ENCODE peak calls at places on chromosomes 16 and 17, in four cellular contexts. A is IMR-90, U is H1, Y is mesendoderm. H is an unnamed sample.

GRCh38 chr17:77304746-77305473 is 164.1 kb downstream of the SEC14L1 start:
- DNase-seq in Y (no peak), A (no peak), U (no peak), H (no peak)

GRCh38 chr16:1158456-1159324 is 5.8 kb downstream of the CACNA1H start:
- DNase-seq in Y (no peak), U (no peak), A (peak), H (no peak)

GRCh38 chr17:74670329-74670728 is 42.4 kb downstream of the CD300LF start:
- DNase-seq in A (no peak), Y (no peak), U (no peak), H (no peak)

GRCh38 chr16:1823821-1824220 is 2.8 kb downstream of the HAGH start:
- DNase-seq in U (no peak), A (peak), Y (peak), H (peak)

GRCh38 chr17:50603340-50603739 is 31.3 kb upstream of the ABCC3 start:
- DNase-seq in A (no peak), Y (peak), U (no peak), H (peak)

GRCh38 chr16:89749637-89750036 is 28.3 kb downstream of the ZNF276 start:
- DNase-seq in A (no peak), U (no peak), Y (no peak), H (no peak)

GRCh38 chr16:12231666-12232065 is 255.1 kb downstream of the SNX29 start:
- DNase-seq in U (no peak), Y (no peak), A (peak), H (no peak)

GRCh38 chr16:4882261-4882632 is 35.0 kb downstream of the UBN1 start:
- DNase-seq in U (no peak), A (peak), Y (no peak), H (no peak)

GRCh38 chr16:82700541-82701240 is 73.9 kb downstream of the CDH13 start:
- DNase-seq in Y (no peak), A (peak), U (no peak), H (no peak)

GRCh38 chr17:79992657-79993389 is 42.8 kb downstream of the TBC1D16 start:
- DNase-seq in A (no peak), U (no peak), Y (peak), H (no peak)

GRCh38 chr16:84819644-84820304 is at the start of gene CRISPLD2:
- DNase-seq in U (peak), Y (peak), A (peak), H (peak)

GRCh38 chr16:57071840-57072541 is 20.4 kb upstream of the CPNE2 start:
- DNase-seq in U (no peak), A (peak), Y (no peak), H (no peak)

GRCh38 chr16:2897110-2897509 is 14.1 kb downstream of the FLYWCH2 start:
- DNase-seq in A (peak), Y (no peak), U (no peak), H (no peak)

GRCh38 chr17:1188812-1189211 is 9.0 kb upstream of the ABR start:
- DNase-seq in A (peak), Y (no peak), U (no peak), H (no peak)

GRCh38 chr17:74307984-74308773 is 17.8 kb upstream of the KIF19 start:
- DNase-seq in Y (no peak), A (no peak), U (no peak), H (no peak)

GRCh38 chr16:31874354-31875111 is 926 bp downstream of the ZNF267 start:
- DNase-seq in A (peak), U (no peak), Y (no peak), H (no peak)

GRCh38 chr17:79993390-79994221 is 42.1 kb downstream of the TBC1D16 start:
- DNase-seq in U (peak), A (peak), Y (peak), H (peak)

GRCh38 chr17:55842405-55843158 is 91.7 kb downstream of the PCTP start:
- DNase-seq in A (no peak), U (no peak), Y (no peak), H (no peak)

GRCh38 chr17:44664867-44665266 is 8.6 kb downstream of the MEIOC start:
- DNase-seq in A (no peak), Y (no peak), U (no peak), H (no peak)

GRCh38 chr16:49470550-49470949 is 96.9 kb downstream of the C16orf78 start:
- DNase-seq in Y (no peak), U (no peak), A (no peak), H (peak)

GRCh38 chr16:11326737-11327276 is 18.5 kb upstream of the RMI2 start:
- DNase-seq in Y (no peak), A (no peak), U (no peak), H (no peak)

GRCh38 chr16:49455181-49455990 is 81.8 kb downstream of the C16orf78 start:
- DNase-seq in U (no peak), Y (no peak), A (no peak), H (peak)

GRCh38 chr17:76153640-76154039 is 12.6 kb upstream of the FOXJ1 start:
- DNase-seq in A (peak), Y (peak), U (no peak), H (peak)

GRCh38 chr16:17423195-17423594 is 47.6 kb downstream of the XYLT1 start:
- DNase-seq in Y (peak), A (no peak), U (peak), H (peak)

GRCh38 chr17:17028059-17028877 is 14.0 kb upstream of the MPRIP start:
- DNase-seq in Y (peak), A (peak), U (peak), H (peak)
- H3K4me2 ChIP-seq in Y (no peak), A (no peak), U (peak), H (no peak)

GRCh38 chr16:61797296-61797695 is 238.9 kb downstream of the CDH8 start:
- DNase-seq in A (no peak), U (no peak), Y (no peak), H (no peak)

GRCh38 chr16:61797960-61798359 is 238.3 kb downstream of the CDH8 start:
- DNase-seq in Y (no peak), U (no peak), A (no peak), H (no peak)

DNA sequence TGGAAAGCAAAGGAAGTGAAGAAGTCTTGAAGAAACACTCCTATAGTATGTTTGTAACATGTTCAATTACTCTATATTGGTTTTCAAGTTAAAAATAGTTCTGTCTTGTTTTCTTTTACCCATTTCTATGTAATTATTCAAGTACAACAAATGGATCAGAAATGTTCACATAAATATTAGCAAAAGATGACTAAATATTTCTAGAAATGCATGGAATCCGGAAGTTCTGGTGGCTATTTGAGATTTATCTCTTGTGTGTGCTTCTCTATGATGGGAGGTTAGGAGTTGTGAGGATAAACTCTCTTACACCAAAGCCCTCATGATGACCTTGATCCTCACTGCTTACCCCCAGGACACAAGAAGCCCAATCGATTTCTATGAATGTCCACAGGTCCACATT is 237.5 kb downstream of the CDH8 start:
- DNase-seq in Y (no peak), A (no peak), U (no peak), H (no peak)
- H3K56ac ChIP-seq in Y (no peak), A (no peak), U (no peak), H (no peak)

GRCh38 chr16:70688266-70688742 is 2.5 kb upstream of the MTSS2 start:
- DNase-seq in U (no peak), Y (no peak), A (peak), H (no peak)
- H3K4me2 ChIP-seq in U (no peak), Y (no peak), A (no peak), H (no peak)

DNA sequence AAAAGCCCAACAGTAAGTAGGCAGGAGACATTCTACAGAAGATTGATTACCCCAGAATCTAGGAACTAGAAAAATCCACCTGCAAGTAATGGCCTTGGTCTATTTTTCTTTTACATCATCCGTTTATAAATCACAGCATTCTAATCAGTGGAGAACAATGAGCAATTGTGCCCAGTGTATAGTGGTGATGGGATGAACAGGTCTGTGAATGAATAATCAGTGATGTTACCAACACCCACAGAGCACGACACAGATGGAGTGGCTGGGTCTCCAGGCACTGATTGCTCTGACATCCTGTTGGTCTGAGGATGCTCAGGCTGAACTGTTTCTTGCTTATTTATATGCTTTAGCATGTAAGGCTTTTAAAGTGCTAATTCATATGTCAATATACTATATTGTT is 1251.2 kb upstream of the CDH8 start:
- DNase-seq in Y (no peak), A (no peak), U (no peak), H (no peak)
- H3K56ac ChIP-seq in Y (no peak), A (no peak), U (no peak), H (no peak)

DNA sequence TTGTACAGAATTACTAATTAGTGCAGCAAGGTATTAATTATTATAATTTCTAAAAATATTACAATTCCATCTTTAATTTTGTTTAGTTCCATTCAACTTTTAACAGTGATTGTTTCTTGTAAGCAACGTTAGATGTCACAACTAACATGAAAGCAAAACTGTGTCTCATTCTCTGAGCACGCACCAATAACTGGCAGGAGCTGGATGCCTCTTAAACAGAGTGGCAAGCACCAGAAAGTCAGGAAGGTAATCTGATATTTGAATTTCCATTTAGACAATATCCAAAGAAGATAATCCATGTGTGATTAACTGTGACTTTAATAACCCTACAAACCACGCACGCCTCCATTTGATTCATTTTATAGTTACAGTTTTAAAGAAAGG is 214.1 kb downstream of the STX8 start:
- DNase-seq in U (no peak), Y (no peak), A (no peak), H (no peak)
- H3K4me2 ChIP-seq in U (no peak), Y (no peak), A (no peak), H (no peak)

GRCh38 chr17:46270032-46270431 is 24.9 kb upstream of the LRRC37A start:
- DNase-seq in A (no peak), Y (no peak), U (no peak), H (peak)

GRCh38 chr17:46266656-46267544 is 28.0 kb upstream of the LRRC37A start:
- DNase-seq in U (no peak), Y (peak), A (peak), H (peak)

GRCh38 chr17:46262271-46262670 is 32.7 kb upstream of the LRRC37A start:
- DNase-seq in A (no peak), Y (no peak), U (no peak), H (peak)

GRCh38 chr17:46264456-46265198 is 30.3 kb upstream of the LRRC37A start:
- DNase-seq in U (no peak), Y (peak), A (peak), H (peak)
- H3K56ac ChIP-seq in U (no peak), Y (no peak), A (peak), H (no peak)

GRCh38 chr17:5816491-5816890 is 232.2 kb upstream of the NLRP1 start:
- DNase-seq in Y (no peak), U (no peak), A (no peak), H (peak)

GRCh38 chr17:5819921-5820685 is 235.8 kb upstream of the NLRP1 start:
- DNase-seq in Y (no peak), U (no peak), A (no peak), H (peak)

GRCh38 chr17:5815396-5815795 is 231.1 kb upstream of the NLRP1 start:
- DNase-seq in A (no peak), U (no peak), Y (no peak), H (peak)

GRCh38 chr17:5819396-5819795 is 235.1 kb upstream of the NLRP1 start:
- DNase-seq in U (no peak), Y (no peak), A (no peak), H (peak)

GRCh38 chr17:5817475-5818395 is 233.4 kb upstream of the NLRP1 start:
- DNase-seq in Y (no peak), U (no peak), A (no peak), H (peak)
- H3K4me2 ChIP-seq in Y (no peak), U (no peak), A (no peak), H (no peak)

H was measured in H9.